ENCODE peak calls at places on chromosomes 7 and 10, in five cellular contexts. A is SK-N-SH, Y is spleen, I is transverse colon, G is HCT116. S is an unnamed sample.

GRCh38 chr7:99314504-99314903 is 11.2 kb upstream of the ARPC1A start:
- DNase-seq in I (peak; percentile 75), G (no peak), A (no peak), Y (no peak), S (no peak)

GRCh38 chr7:38316733-38317360 is 43.4 kb upstream of the TARP start:
- DNase-seq in Y (no peak), I (no peak), G (no peak), A (no peak), S (no peak)

GRCh38 chr10:91838199-91838598 is 40.0 kb downstream of the TNKS2 start:
- DNase-seq in G (no peak), I (no peak), A (peak; percentile 52), Y (no peak), S (no peak)

GRCh38 chr10:79407811-79408795 is 37.3 kb downstream of the ZCCHC24 start:
- DNase-seq in Y (peak; percentile 56), I (peak; percentile 51), A (peak; percentile 92), G (no peak), S (no peak)

GRCh38 chr7:2582006-2582735 is 23.4 kb downstream of the IQCE start:
- DNase-seq in A (no peak), G (no peak), I (no peak), Y (no peak), S (no peak)

GRCh38 chr7:50069613-50070012 is 23.4 kb downstream of the ZPBP start:
- DNase-seq in Y (peak; percentile 79), G (no peak), A (no peak), I (no peak), S (peak; percentile 24)

GRCh38 chr10:61900829-61901783 is at the start of gene ARID5B:
- DNase-seq in Y (no peak), A (peak; percentile 68), I (peak; percentile 74), G (peak; percentile 68), S (peak; percentile 84)

GRCh38 chr7:105224884-105225651 is 163.7 kb downstream of the SRPK2 start:
- DNase-seq in Y (no peak), I (no peak), A (peak; percentile 36), G (peak; percentile 70), S (no peak)

GRCh38 chr7:27124096-27124978 is 6.2 kb downstream of the HOXA4 start:
- DNase-seq in A (no peak), I (peak; percentile 46), G (peak; percentile 66), Y (no peak), S (no peak)

GRCh38 chr7:117034851-117035462 is 81.7 kb downstream of the ST7 start:
- DNase-seq in G (no peak), A (no peak), I (no peak), Y (no peak), S (no peak)

GRCh38 chr10:10872035-10872673 is 145.5 kb upstream of the CELF2 start:
- DNase-seq in G (no peak), I (no peak), Y (no peak), A (no peak), S (peak; percentile 46)

GRCh38 chr7:78379148-78379547 is 580.6 kb downstream of the PHTF2 start:
- DNase-seq in Y (no peak), G (no peak), I (no peak), A (no peak), S (no peak)

GRCh38 chr7:152568972-152569371 is 107.0 kb downstream of the XRCC2 start:
- DNase-seq in G (no peak), Y (peak; percentile 48), A (no peak), I (no peak), S (peak; percentile 30)
- H3K4me1 ChIP-seq in G (no peaks in the 10 kb centered on the region), Y (no peaks in the 10 kb centered on the region), A (no peaks in the 10 kb centered on the region), I (no peaks in the 10 kb centered on the region), S (no peaks in the 10 kb centered on the region)

DNA sequence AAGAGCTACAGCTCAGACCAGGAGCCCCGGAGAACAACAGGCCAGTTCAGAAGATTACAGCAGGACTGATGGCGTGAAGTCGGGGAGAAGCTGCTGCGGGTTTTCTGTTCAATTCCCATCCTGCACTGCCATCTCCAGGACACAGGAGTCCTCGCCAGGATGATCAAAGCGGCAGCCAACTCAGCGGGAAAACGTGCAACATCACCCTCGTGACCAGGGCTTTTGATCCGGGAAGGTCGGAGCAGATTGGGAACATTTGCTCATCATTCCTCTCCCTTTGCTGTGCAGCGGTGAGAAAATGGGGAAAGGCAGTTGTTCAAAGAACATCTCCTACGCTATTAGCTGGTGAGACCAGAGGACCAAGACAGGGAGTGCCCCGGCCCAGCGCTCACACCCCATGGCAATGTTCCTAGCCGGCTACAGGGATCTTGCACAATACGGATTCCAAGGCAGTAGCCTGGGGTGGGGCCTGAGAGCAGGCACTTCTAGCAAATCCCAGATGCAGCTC is 50.4 kb upstream of the FOXK1 start:
- DNase-seq in Y (peak; percentile 65), G (peak; percentile 85), A (peak; percentile 88), I (peak; percentile 85), S (peak; percentile 90)
- TF ChIP-seq POLR2AphosphoS5 in Y (no peak), G (no peak), A (no peak), I (peak; percentile 33), S (no peak)

DNA sequence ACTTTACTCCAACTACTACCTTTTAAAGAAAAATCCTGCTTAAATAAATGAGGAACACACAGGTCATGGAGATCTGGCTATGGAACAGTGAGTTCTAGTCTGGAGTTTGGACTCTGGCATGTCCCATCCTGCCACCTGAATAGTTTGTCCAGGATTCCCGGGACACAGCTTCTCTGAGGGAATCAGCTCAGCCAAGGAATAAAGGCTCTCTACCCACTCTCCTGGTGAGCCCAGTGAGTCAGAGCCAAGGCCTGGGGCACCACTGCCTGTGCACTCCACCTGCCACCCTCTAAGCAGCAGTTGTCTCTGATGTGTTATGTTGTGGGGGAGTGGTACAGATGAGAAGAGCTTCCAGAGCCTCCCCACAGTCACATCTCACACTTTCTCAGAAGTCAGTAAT is 113.5 kb downstream of the HTR5A start:
- DNase-seq in A (no peak), Y (no peak), I (no peak), G (no peak), S (no peak)
- H3K4me1 ChIP-seq in A (no peaks in the 10 kb centered on the region), Y (no peaks in the 10 kb centered on the region), I (no peaks in the 10 kb centered on the region), G (no peaks in the 10 kb centered on the region), S (no peaks in the 10 kb centered on the region)

GRCh38 chr10:122462533-122463465 is 1.4 kb downstream of the HTRA1 start:
- DNase-seq in Y (no peak), I (no peak), A (peak; percentile 56), G (no peak), S (no peak)
- TF ChIP-seq POLR2AphosphoS5 in Y (no peak), I (no peak), A (no peak), G (no peak), S (no peak)

DNA sequence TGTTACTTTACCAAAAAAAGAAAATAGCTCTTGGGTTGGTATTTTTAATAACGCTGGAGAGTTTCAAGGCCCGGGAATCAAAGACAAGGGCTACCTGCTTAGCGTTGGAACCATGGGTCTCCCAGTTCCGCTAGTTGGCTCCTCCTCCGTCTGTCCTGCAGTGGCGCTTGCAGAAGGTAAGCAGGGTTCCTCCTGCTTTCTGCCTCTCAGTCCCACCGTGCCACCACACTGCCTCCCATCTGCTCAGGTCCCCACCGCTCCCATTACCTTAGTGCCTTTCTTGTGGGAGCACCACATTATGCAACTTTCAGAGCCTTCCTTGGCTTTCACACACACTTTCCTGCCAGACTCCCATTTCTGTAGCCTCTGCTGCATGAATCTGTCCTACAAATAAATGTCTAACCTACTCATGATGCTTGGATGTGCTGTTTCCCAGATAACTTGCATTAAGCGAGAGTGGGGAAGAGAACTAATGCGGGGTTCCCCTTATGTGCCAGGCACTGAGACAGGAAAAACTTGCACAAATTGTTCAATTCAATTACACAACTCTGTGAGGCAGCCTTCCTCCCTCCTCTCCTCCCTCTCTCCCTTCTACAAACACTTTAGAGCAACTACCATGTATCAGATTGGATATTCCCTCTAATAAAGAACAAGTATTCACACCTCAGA is 124.5 kb downstream of the AOAH start:
- DNase-seq in G (no peak), I (no peak), A (no peak), Y (no peak), S (no peak)
- H3K4me1 ChIP-seq in G (no peaks in the 10 kb centered on the region), I (no peaks in the 10 kb centered on the region), A (peaks cover 6% of the 10 kb centered on the region), Y (peaks cover 7% of the 10 kb centered on the region), S (peaks cover 6% of the 10 kb centered on the region)

GRCh38 chr7:74000489-74001149 is 27.4 kb upstream of the ELN start:
- DNase-seq in Y (no peak), A (no peak), I (no peak), G (no peak), S (no peak)
- TF ChIP-seq POLR2AphosphoS5 in Y (no peak), A (no peak), I (no peak), G (no peak), S (no peak)

DNA sequence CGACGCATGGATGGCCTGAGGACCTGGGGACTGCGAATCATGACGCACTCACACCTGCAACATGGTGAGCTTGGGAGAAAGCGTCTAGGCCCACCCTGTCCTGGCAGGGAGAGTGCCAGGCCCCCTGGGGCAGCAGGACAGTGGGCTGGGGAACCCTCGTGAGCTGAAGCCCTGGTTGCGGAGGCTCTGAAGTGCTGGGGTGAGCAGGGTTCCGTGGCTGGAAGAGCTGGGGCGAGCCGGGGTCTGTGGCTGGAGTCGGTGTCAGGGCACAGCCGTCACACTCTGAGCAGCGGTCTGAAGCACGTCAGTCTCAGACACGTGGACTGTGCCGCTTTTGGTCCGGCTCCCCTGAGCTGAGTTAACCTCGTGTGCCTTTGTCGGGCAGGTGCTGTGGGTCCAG is 4.7 kb downstream of the SUN1 start:
- DNase-seq in Y (peak; percentile 56), G (no peak), A (no peak), I (no peak), S (no peak)
- H3K4me1 ChIP-seq in Y (peaks cover 47% of the 10 kb centered on the region), G (peaks cover 19% of the 10 kb centered on the region), A (peaks cover 12% of the 10 kb centered on the region), I (peaks cover 37% of the 10 kb centered on the region), S (peaks cover 9% of the 10 kb centered on the region)

GRCh38 chr7:133330085-133330484 is 77.2 kb downstream of the EXOC4 start:
- DNase-seq in A (no peak), G (no peak), Y (no peak), I (no peak), S (peak; percentile 47)

GRCh38 chr7:133331861-133332260 is 79.0 kb downstream of the EXOC4 start:
- DNase-seq in A (no peak), G (no peak), I (no peak), Y (no peak), S (no peak)
- TF ChIP-seq POLR2AphosphoS5 in A (no peak), G (no peak), I (no peak), Y (no peak), S (no peak)

GRCh38 chr10:35449944-35450343 is 113.6 kb downstream of the CCNY start:
- DNase-seq in G (no peak), Y (no peak), I (no peak), A (no peak), S (no peak)
- H3K4me1 ChIP-seq in G (peaks cover 25% of the 10 kb centered on the region), Y (peaks cover 93% of the 10 kb centered on the region), I (peaks cover 76% of the 10 kb centered on the region), A (peaks cover 45% of the 10 kb centered on the region), S (peaks cover 16% of the 10 kb centered on the region)

S was measured in GM23338.